ENCODE peak calls at places on chromosomes 16 and 17, in seven cellular contexts. J, V, K, P, M, S and Q are unnamed samples.

GRCh38 chr16:63372283-63372682 is 1336.0 kb upstream of the CDH8 start:
- DNase-seq in V (no peak), J (no peak), K (no peak), P (no peak), S (no peak), M (no peak), Q (no peak)

GRCh38 chr17:36616391-36617029 is 15.1 kb downstream of the MRM1 start:
- DNase-seq in M (no peak), S (no peak), V (no peak), J (peak; percentile 33), K (no peak), P (no peak), Q (no peak)

GRCh38 chr16:450385-450784 is 24.9 kb downstream of the RAB11FIP3 start:
- DNase-seq in V (no peak), P (no peak), S (peak; percentile 50), M (no peak), K (no peak), J (no peak), Q (no peak)

GRCh38 chr16:87192418-87193073 is 124.6 kb downstream of the C16orf95 start:
- DNase-seq in S (no peak), K (no peak), P (no peak), V (no peak), J (no peak), M (no peak), Q (no peak)

GRCh38 chr17:43774304-43775250 is 4.2 kb downstream of the DUSP3 start:
- DNase-seq in K (no peak), S (no peak), P (no peak), V (no peak), J (no peak), M (no peak), Q (no peak)

GRCh38 chr16:81790277-81790676 is 11.2 kb downstream of the PLCG2 start:
- DNase-seq in P (no peak), M (no peak), S (no peak), V (no peak), K (no peak), J (no peak), Q (no peak)

GRCh38 chr17:59427996-59428395 is 96.5 kb downstream of the YPEL2 start:
- DNase-seq in S (no peak), J (peak; percentile 42), P (no peak), V (no peak), K (no peak), M (no peak), Q (peak; percentile 70)

GRCh38 chr16:28990375-28991040 is 5.7 kb downstream of the LAT start:
- DNase-seq in P (no peak), V (no peak), S (no peak), K (no peak), J (no peak), M (no peak), Q (no peak)

GRCh38 chr17:60554377-60554788 is 28.3 kb upstream of the APPBP2 start:
- DNase-seq in K (no peak), V (peak; percentile 85), S (no peak), P (peak; percentile 78), M (peak; percentile 44), J (peak; percentile 57), Q (peak; percentile 98)

GRCh38 chr17:36673068-36673467 is 71.7 kb downstream of the MRM1 start:
- DNase-seq in S (no peak), V (no peak), J (no peak), K (no peak), P (no peak), M (no peak), Q (no peak)

GRCh38 chr17:76076765-76077581 is 2.0 kb upstream of the ZACN start:
- DNase-seq in V (peak; percentile 41), S (peak; percentile 76), P (no peak), J (peak; percentile 32), K (no peak), M (no peak), Q (no peak)

GRCh38 chr17:2043785-2044184 is 2.0 kb downstream of the OVCA2 start:
- DNase-seq in P (no peak), J (peak; percentile 89), V (peak; percentile 80), K (no peak), S (no peak), M (peak; percentile 59), Q (peak; percentile 88)

GRCh38 chr16:72938426-72939164 is 109.3 kb downstream of the ZFHX3 start:
- DNase-seq in M (peak; percentile 67), V (peak; percentile 93), S (no peak), K (peak; percentile 84), J (peak; percentile 60), P (no peak), Q (peak; percentile 91)

GRCh38 chr16:84061236-84061830 is 18.7 kb upstream of the SLC38A8 start:
- DNase-seq in K (no peak), J (no peak), S (no peak), M (no peak), P (no peak), V (no peak), Q (no peak)

GRCh38 chr16:78689031-78689430 is 589.6 kb downstream of the WWOX start:
- DNase-seq in K (no peak), P (no peak), V (peak; percentile 1), J (peak; percentile 10), M (no peak), S (no peak), Q (no peak)

GRCh38 chr16:53743149-53743566 is 39.2 kb downstream of the FTO start:
- DNase-seq in M (peak; percentile 43), V (peak; percentile 18), S (no peak), J (peak; percentile 62), P (no peak), K (no peak), Q (peak; percentile 33)

GRCh38 chr16:85309656-85310587 is 197.7 kb upstream of the CIBAR2 start:
- DNase-seq in K (peak; percentile 54), V (no peak), M (no peak), S (peak; percentile 85), P (no peak), J (no peak), Q (no peak)

DNA sequence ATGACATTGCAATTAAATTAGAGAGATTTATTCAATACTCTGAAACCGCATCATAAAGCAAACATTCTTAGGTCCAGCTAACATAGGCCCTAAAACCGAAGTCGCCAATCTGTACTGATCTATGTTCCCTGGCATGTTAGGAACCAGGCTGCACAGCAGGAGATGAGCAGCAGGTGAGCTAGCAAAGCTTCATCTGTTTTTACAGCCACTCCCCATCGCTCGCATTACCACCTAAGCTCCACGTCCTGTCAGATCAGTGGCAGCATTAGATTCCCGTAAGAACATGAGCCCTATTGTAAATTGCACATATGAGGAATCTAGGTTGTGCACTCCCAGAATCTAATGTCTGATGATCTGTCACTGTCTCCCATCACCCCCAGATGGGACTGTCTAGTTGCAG is 91.5 kb downstream of the PARN start:
- DNase-seq in J (no peak), V (no peak), K (no peak), P (no peak), M (no peak), S (no peak), Q (no peak)
- TF ChIP-seq CTCF in J (no peak), V (no peak), K (no peak), P (no peak), M (no peak), S (no peak), Q (no peak)

GRCh38 chr16:68235105-68235881 is 634 bp downstream of the ESRP2 start:
- DNase-seq in M (peak; percentile 22), V (no peak), K (no peak), J (peak; percentile 82), S (peak; percentile 84), P (no peak), Q (no peak)
- TF ChIP-seq CTCF in M (peak; percentile 41), V (no peak), K (no peak), J (peak; percentile 30), S (no peak), P (no peak), Q (no peak)

DNA sequence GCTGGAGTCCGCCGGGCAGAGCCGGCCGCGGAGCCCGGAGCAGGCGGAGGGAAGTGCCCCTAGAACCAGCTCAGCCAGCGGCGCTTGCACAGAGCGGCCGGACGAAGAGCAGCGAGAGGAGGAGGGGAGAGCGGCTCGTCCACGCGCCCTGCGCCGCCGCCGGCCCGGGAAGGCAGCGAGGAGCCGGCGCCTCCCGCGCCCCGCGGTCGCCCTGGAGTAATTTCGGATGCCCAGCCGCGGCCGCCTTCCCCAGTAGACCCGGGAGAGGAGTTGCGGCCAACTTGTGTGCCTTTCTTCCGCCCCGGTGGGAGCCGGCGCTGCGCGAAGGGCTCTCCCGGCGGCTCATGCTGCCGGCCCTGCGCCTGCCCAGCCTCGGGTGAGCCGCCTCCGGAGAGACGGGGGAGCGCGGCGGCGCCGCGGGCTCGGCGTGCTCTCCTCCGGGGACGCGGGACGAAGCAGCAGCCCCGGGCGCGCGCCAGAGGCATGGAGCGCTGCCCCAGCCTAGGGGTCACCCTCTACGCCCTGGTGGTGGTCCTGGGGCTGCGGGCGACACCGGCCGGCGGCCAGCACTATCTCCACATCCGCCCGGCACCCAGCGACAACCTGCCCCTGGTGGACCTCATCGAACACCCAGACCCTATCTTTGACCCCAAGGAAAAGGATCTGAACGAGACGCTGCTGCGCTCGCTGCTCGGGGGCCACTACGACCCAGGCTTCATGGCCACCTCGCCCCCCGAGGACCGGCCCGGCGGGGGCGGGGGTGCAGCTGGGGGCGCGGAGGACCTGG is 435 bp downstream of the NOG start:
- DNase-seq in V (peak; percentile 71), J (peak; percentile 73), S (peak; percentile 91), P (no peak), K (no peak), M (peak; percentile 79), Q (peak; percentile 78)
- TF ChIP-seq CTCF in V (no peak), J (no peak), S (no peak), P (no peak), K (peak; percentile 25), M (no peak), Q (no peak)

GRCh38 chr17:29731589-29731929 is 108.8 kb upstream of the CORO6 start:
- DNase-seq in K (no peak), V (no peak), J (no peak), S (no peak), M (no peak), P (no peak), Q (no peak)

GRCh38 chr17:29733151-29733550 is 110.4 kb upstream of the CORO6 start:
- DNase-seq in V (peak; percentile 42), S (no peak), K (no peak), M (peak; percentile 40), J (peak; percentile 23), P (no peak), Q (peak; percentile 57)

GRCh38 chr17:29734640-29735039 is 111.9 kb upstream of the CORO6 start:
- DNase-seq in K (no peak), J (no peak), S (no peak), V (peak; percentile 49), M (no peak), P (no peak), Q (peak; percentile 12)

GRCh38 chr17:29732209-29732608 is 109.5 kb upstream of the CORO6 start:
- DNase-seq in K (no peak), S (no peak), P (no peak), M (no peak), V (no peak), J (no peak), Q (no peak)

DNA sequence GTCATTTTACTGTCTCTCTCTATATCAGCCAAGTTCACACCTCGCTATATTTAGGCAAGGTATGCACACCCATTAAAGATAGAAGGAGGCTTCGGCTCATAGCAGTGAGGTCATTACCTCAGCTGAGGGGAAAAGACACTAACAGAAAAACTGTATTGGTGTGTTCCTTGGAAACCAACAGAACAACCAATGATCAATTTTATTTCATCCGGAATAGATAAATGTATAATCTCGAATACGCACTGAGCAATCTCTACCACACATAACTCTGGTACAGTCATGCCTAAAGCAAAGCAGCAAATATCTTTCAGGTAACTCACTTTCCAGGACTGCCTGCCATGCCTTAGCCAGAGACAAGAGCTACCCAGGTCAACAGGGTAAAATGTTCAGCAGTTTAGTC is 109.9 kb upstream of the CORO6 start:
- DNase-seq in J (peak; percentile 81), V (peak; percentile 9), S (no peak), P (no peak), M (peak; percentile 58), K (no peak), Q (no peak)
- TF ChIP-seq CTCF in J (no peak), V (no peak), S (no peak), P (no peak), M (no peak), K (no peak), Q (no peak)

GRCh38 chr17:9256361-9256943 is 235.1 kb downstream of the NTN1 start:
- DNase-seq in V (no peak), J (no peak), K (no peak), S (peak; percentile 13), M (no peak), P (no peak), Q (no peak)
- TF ChIP-seq CTCF in V (no peak), J (no peak), K (no peak), S (no peak), M (no peak), P (no peak), Q (no peak)